ENCODE peak calls at places on chromosome 13, in eight cellular contexts. H is fibroblast of lung, R is mammary epithelial cell, C is GM23248, F is keratinocyte, T is DND-41, M is neural progenitor cell, X is H1. V is an unnamed sample. For H4K20me1, the result is how much of the 10 kb centered on the place peaks cover.

GRCh38 chr13:37395544-37395943 is 203.0 kb downstream of the POSTN start:
- DNase-seq in H (peak), R (no peak), C (no peak), F (no peak), T (no peak), M (peak), X (no peak), V (no peak)

GRCh38 chr13:83984793-83985192 is 102.5 kb upstream of the SLITRK1 start:
- DNase-seq in H (no peak), R (no peak), C (no peak), F (no peak), T (no peak), M (no peak), X (no peak), V (no peak)

GRCh38 chr13:32883501-32883900 is 132.7 kb upstream of the KL start:
- DNase-seq in H (peak), R (no peak), C (peak), F (no peak), T (no peak), M (no peak), X (no peak), V (no peak)

GRCh38 chr13:39013462-39013861 is 22.8 kb upstream of the STOML3 start:
- DNase-seq in H (no peak), R (no peak), C (no peak), F (no peak), T (no peak), M (no peak), X (no peak), V (no peak)

GRCh38 chr13:35771898-35772297 is 295.4 kb upstream of the MAB21L1 start:
- DNase-seq in H (peak), R (peak), C (peak), F (no peak), T (no peak), M (peak), X (no peak), V (peak)

GRCh38 chr13:29849731-29850212 is 645 bp downstream of the UBL3 start:
- DNase-seq in H (peak), R (peak), C (peak), F (no peak), T (peak), M (peak), X (peak), V (peak)

GRCh38 chr13:35484384-35484783 is 7.9 kb upstream of the MAB21L1 start:
- DNase-seq in H (no peak), R (no peak), C (no peak), F (no peak), T (no peak), M (no peak), X (no peak), V (no peak)

GRCh38 chr13:43348397-43348796 is 325.0 kb downstream of the DNAJC15 start:
- DNase-seq in H (peak), R (peak), C (peak), F (no peak), T (no peak), M (no peak), X (no peak), V (no peak)

GRCh38 chr13:23960566-23961156 is 63.4 kb upstream of the C1QTNF9B start:
- DNase-seq in H (peak), R (peak), C (peak), F (no peak), T (peak), M (peak), X (no peak), V (peak)

GRCh38 chr13:43698743-43699142 is 88.0 kb downstream of the ENOX1 start:
- DNase-seq in H (peak), R (no peak), C (peak), F (no peak), T (no peak), M (no peak), X (no peak), V (no peak)

GRCh38 chr13:29595380-29596063 is at the start of gene SLC7A1:
- DNase-seq in H (peak), R (peak), C (peak), F (no peak), T (peak), M (peak), X (peak), V (peak)

GRCh38 chr13:73284475-73284874 is 225.7 kb downstream of the KLF5 start:
- DNase-seq in H (no peak), R (no peak), C (no peak), F (no peak), T (no peak), M (no peak), X (no peak), V (no peak)

GRCh38 chr13:38399540-38399939 is 49.9 kb downstream of the UFM1 start:
- DNase-seq in H (no peak), R (no peak), C (no peak), F (no peak), T (no peak), M (no peak), X (no peak), V (no peak)

GRCh38 chr13:41610426-41610825 is 153.1 kb downstream of the RGCC start:
- DNase-seq in H (peak), R (peak), C (peak), F (peak), T (no peak), M (no peak), X (no peak), V (peak)

GRCh38 chr13:99935772-99936171 is 35.8 kb downstream of the ZIC5 start:
- DNase-seq in H (no peak), R (no peak), C (no peak), F (no peak), T (no peak), M (no peak), X (peak), V (no peak)

GRCh38 chr13:111171629-111172028 is 56.5 kb downstream of the ARHGEF7 start:
- DNase-seq in H (no peak), R (peak), C (peak), F (no peak), T (no peak), M (no peak), X (no peak), V (no peak)

GRCh38 chr13:48184260-48184659 is 48.7 kb upstream of the ITM2B start:
- DNase-seq in H (no peak), R (no peak), C (no peak), F (no peak), T (no peak), M (no peak), X (no peak), V (no peak)

GRCh38 chr13:107258599-107259187 is 690.8 kb upstream of the ARGLU1 start:
- DNase-seq in H (peak), R (peak), C (peak), F (no peak), T (no peak), M (no peak), X (no peak), V (peak)
- H2AFZ ChIP-seq in H (no peak), R (peak), C (no peak), F (no peak), T (no peak), M (no peak), X (no peak), V (no peak)

DNA sequence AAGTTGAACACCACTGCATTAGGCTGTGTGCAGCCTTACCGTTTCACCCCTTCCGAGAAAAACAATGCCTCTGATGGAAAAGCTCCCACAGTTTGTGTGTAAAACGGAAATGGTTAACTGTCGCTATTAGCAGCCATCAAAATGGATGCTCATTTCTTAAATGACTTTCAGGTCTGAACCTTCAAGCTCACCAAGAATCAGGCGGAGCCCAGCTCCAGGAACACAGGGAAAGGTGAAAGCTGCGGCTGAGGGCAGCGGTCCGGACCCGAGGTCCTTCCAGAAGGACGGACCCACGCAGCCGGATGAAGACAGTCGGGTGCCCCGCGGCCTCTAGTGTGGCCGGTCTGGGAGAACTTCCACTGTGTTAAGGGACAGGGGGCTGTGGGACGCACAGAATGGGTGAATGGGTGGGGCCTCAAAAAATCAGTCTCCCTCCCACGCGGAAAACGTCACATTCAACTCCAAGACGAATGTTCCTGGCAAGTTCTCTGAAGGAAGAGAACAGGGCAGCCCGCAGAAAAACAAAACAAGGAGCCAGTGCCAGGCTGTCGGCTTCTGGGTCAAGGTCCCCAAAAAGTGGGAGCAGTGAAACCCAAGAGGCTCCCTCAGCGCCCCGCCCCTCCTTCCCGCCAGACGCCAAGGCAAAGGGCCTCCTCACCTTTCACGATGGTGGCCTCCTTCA is 4.9 kb downstream of the IRS2 start:
- DNase-seq in H (peak), R (peak), C (peak), F (no peak), T (no peak), M (no peak), X (no peak), V (no peak)
- H3K4me2 ChIP-seq in H (peak), R (peak), C (peak), F (peak), T (no peak), M (peak), X (peak), V (peak)

GRCh38 chr13:20165417-20166257 is 4.8 kb upstream of the GJA3 start:
- DNase-seq in H (no peak), R (no peak), C (no peak), F (no peak), T (no peak), M (no peak), X (no peak), V (peak)
- H4K20me1 ChIP-seq in H (under half), R (under half), C (under half), F (under half), T (under half), M (under half), X (under half), V (under half)

DNA sequence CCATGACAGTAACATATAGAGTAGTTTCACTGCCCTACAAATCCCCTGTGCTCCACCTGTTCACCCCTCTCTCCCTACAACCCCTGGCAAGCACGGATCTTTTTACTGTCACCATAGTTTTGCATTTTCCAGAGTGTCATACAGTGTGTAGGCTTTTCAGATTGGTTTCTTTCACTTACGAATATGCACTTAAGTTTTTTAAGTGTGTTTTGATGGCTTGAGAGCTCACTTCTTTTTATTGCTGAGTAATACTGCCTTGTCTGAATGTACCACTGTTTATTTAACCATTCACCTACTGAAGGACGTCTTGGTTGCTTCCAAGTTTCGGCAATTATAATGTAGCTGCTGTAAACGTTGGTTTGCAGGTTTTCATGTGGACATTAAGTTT is 175.1 kb downstream of the ITGBL1 start:
- DNase-seq in H (peak), R (no peak), C (peak), F (no peak), T (no peak), M (no peak), X (no peak), V (no peak)
- H2AFZ ChIP-seq in H (peak), R (no peak), C (peak), F (peak), T (peak), M (no peak), X (peak), V (no peak)

GRCh38 chr13:112186091-112186490 is 119.1 kb downstream of the SOX1 start:
- DNase-seq in H (no peak), R (no peak), C (no peak), F (no peak), T (peak), M (no peak), X (no peak), V (no peak)
- H3K4me2 ChIP-seq in H (no peak), R (no peak), C (no peak), F (no peak), T (no peak), M (no peak), X (no peak), V (no peak)

DNA sequence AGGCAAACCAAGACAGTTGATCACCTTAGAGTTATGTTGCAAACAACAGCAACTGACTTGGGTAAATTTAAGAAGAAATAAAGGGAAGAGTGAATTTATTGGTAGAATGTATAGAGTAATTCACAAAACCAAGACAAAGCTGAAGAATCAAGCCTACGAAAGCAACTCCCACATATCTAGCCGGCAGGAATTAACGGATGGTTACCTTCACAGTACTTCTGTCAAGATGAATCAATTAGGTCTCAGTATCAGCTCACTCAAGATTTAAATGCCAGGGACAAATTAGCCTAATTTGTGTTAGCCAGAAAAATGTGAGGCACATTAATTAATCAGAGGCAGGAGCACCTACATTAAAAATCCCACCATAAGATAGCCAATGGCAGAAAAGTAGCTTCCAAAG is 10.7 kb downstream of the KPNA3 start:
- DNase-seq in H (no peak), R (no peak), C (no peak), F (no peak), T (no peak), M (no peak), X (no peak), V (no peak)
- H4K20me1 ChIP-seq in H (under half), R (under half), C (under half), F (under half), T (half or more), M (half or more), X (under half), V (under half)